ENCODE peak calls at places on chromosomes 5 and 9, in nine cellular contexts. O is cardiac muscle cell, B is heart right ventricle, Z is HCT116, T is A549, E is psoas muscle, H is right atrium auricular region, U is A673, Y is tibial nerve. X is an unnamed sample. For H3K4me1, the result is how much of the 10 kb centered on the place peaks cover.

GRCh38 chr9:114290561-114290986 is 32.3 kb upstream of the ORM1 start:
- DNase-seq in Y (no peak), O (no peak), H (no peak), U (no peak), T (no peak), E (peak), Z (no peak), B (no peak), X (no peak)

GRCh38 chr9:137316012-137316981 is 14.2 kb upstream of the NRARP start:
- DNase-seq in U (peak), Z (no peak), Y (no peak), H (no peak), B (peak), O (peak), E (peak), T (peak), X (no peak)

GRCh38 chr5:116395178-116395577 is 179.4 kb downstream of the SEMA6A start:
- DNase-seq in T (no peak), Y (no peak), B (no peak), H (no peak), Z (no peak), E (no peak), O (no peak), U (no peak), X (no peak)

GRCh38 chr5:134902071-134902801 is 2.7 kb upstream of the PCBD2 start:
- DNase-seq in Y (no peak), H (no peak), T (no peak), E (no peak), O (no peak), U (peak), Z (no peak), B (no peak), X (no peak)

GRCh38 chr5:173547579-173547978 is 68.9 kb downstream of the BOD1 start:
- DNase-seq in Z (no peak), Y (no peak), U (no peak), H (no peak), O (peak), E (no peak), T (no peak), B (no peak), X (peak)

GRCh38 chr9:133798160-133798559 is 60.0 kb upstream of the SARDH start:
- DNase-seq in E (no peak), Z (no peak), H (no peak), T (no peak), U (no peak), Y (no peak), O (no peak), B (no peak), X (no peak)

GRCh38 chr5:178279723-178280438 is 47.3 kb upstream of the PHYKPL start:
- DNase-seq in Y (peak), U (peak), B (peak), E (peak), O (peak), H (peak), Z (peak), T (peak), X (peak)

GRCh38 chr5:133994990-133995333 is 9.8 kb downstream of the VDAC1 start:
- DNase-seq in T (no peak), U (no peak), B (no peak), O (no peak), E (no peak), Z (no peak), H (no peak), Y (no peak), X (no peak)

GRCh38 chr5:132464155-132464939 is 26.2 kb downstream of the IRF1 start:
- DNase-seq in H (no peak), T (no peak), O (no peak), E (no peak), Z (no peak), B (no peak), U (peak), Y (no peak), X (no peak)

GRCh38 chr9:114401344-114401743 is 13.6 kb upstream of the AKNA start:
- DNase-seq in U (no peak), O (no peak), Z (no peak), B (no peak), E (no peak), Y (no peak), H (no peak), T (no peak), X (no peak)

GRCh38 chr5:54743997-54744788 is 226.6 kb downstream of the SNX18 start:
- DNase-seq in E (no peak), U (peak), Z (no peak), T (peak), O (peak), B (no peak), H (no peak), Y (no peak), X (peak)

GRCh38 chr5:54746346-54746745 is 228.8 kb downstream of the SNX18 start:
- DNase-seq in T (no peak), B (no peak), U (no peak), Z (no peak), O (no peak), H (no peak), E (no peak), Y (no peak), X (no peak)

GRCh38 chr5:54743581-54743980 is 226.0 kb downstream of the SNX18 start:
- DNase-seq in H (no peak), O (no peak), Z (no peak), Y (no peak), U (no peak), E (no peak), T (no peak), B (no peak), X (no peak)

GRCh38 chr5:54746777-54747398 is 229.3 kb downstream of the SNX18 start:
- DNase-seq in B (no peak), O (no peak), Y (no peak), Z (no peak), U (no peak), E (no peak), T (no peak), H (no peak), X (no peak)

GRCh38 chr5:54745599-54745998 is 228.0 kb downstream of the SNX18 start:
- DNase-seq in H (no peak), B (no peak), T (no peak), O (no peak), Y (no peak), U (no peak), E (no peak), Z (no peak), X (no peak)
- H3K27ac ChIP-seq in H (no peak), B (no peak), T (no peak), O (no peak), Y (no peak), U (no peak), E (no peak), Z (no peak), X (no peak)

DNA sequence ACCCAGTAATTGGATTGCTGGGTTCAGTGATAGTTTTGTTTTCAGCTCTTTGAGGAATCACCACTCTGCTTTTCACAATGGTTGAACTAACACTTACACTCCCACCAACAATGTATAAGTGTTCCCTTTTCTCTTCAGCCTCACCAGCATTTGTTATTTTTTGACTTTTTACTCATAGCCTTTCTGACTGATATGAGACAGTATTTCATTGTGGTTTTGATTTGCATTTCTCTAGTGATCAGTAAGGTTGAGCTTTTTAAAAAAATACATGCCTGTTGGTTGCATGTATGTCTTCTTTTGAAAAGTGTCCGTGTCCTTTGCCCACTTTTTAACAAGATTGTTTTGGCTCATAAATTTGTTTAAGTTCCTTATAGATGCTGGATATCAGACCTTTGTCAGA is 185.7 kb upstream of the CCNH start:
- DNase-seq in H (no peak), B (no peak), T (no peak), Y (no peak), O (no peak), E (no peak), U (no peak), Z (no peak), X (no peak)
- TF ChIP-seq CTCF in H (no peak), B (no peak), T (no peak), Y (no peak), O (no peak), E (no peak), U (no peak), Z (no peak), X (no peak)

GRCh38 chr5:86447362-86447761 is 170.4 kb upstream of the COX7C start:
- DNase-seq in T (no peak), B (no peak), Z (no peak), H (no peak), O (no peak), Y (no peak), U (no peak), E (no peak), X (no peak)

GRCh38 chr5:86442036-86442435 is 175.7 kb upstream of the COX7C start:
- DNase-seq in E (no peak), H (no peak), U (no peak), O (no peak), Z (no peak), Y (no peak), T (no peak), B (no peak), X (no peak)
- H3K4me1 ChIP-seq in E (under half), H (under half), U (under half), O (under half), Z (under half), Y (under half), T (under half), B (under half), X (under half)

DNA sequence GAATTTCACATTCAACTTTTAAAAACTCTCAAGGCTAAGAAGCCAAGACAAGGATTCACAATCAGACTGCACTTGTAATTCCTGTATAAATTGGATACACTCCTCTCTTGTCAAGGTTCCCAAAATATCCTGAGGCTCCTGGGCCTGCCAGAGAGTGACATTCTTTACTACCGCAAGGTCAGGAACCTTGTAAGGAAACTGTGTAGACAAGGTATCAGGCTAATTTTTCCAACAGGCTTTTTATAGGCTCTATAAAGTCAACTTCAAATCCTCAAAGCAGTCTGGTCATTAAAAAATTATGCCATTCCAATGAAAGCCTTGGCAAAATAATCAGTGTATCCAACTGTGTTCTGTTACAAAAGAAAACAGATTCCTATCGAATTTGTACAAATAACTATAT is 15.5 kb upstream of the PAIP1 start:
- DNase-seq in E (no peak), B (peak), T (no peak), Y (no peak), U (no peak), H (no peak), Z (no peak), O (peak), X (no peak)
- H3K27ac ChIP-seq in E (peak), B (peak), T (no peak), Y (no peak), U (no peak), H (peak), Z (no peak), O (peak), X (no peak)

GRCh38 chr9:37324691-37325490 is 97.6 kb upstream of the GRHPR start:
- DNase-seq in E (no peak), O (no peak), B (no peak), T (no peak), U (no peak), H (no peak), Z (no peak), Y (no peak), X (no peak)
- TF ChIP-seq CTCF in E (no peak), O (no peak), B (no peak), T (no peak), U (no peak), H (no peak), Z (no peak), Y (no peak), X (no peak)

X was measured in foreskin keratinocyte.